ENCODE peak calls at places on chromosomes 7 and 10, in five cellular contexts. P is HFF-Myc, G is NCI-H82, E is HFFc6, V is cardiac fibroblast. O is an unnamed sample.
A peak's percentile ranks its signal among the peaks of the same experiment; 100 is the strongest.

GRCh38 chr7:117834983-117835664 is 38.1 kb downstream of the CTTNBP2 start:
- DNase-seq in P (no peak), G (no peak), E (no peak), V (no peak), O (no peak)

GRCh38 chr10:122981066-122981464 is 864 bp downstream of the PSTK start:
- DNase-seq in P (no peak), G (peak; percentile 64), E (peak; percentile 60), V (peak; percentile 55), O (peak; percentile 83)

GRCh38 chr7:67916571-67916970 is 919.9 kb downstream of the TYW1 start:
- DNase-seq in P (no peak), G (no peak), E (no peak), V (no peak), O (no peak)

GRCh38 chr10:113648478-113648877 is 15.4 kb downstream of the NRAP start:
- DNase-seq in P (no peak), G (no peak), E (no peak), V (no peak), O (no peak)

GRCh38 chr10:46077141-46077554 is 31.1 kb upstream of the MSMB start:
- DNase-seq in P (no peak), G (no peak), E (no peak), V (peak; percentile 22), O (no peak)

GRCh38 chr7:5703572-5704533 is 77.6 kb downstream of the RNF216 start:
- DNase-seq in P (no peak), G (no peak), E (no peak), V (no peak), O (no peak)

GRCh38 chr10:17216217-17216900 is 11.7 kb upstream of the VIM start:
- DNase-seq in P (peak; percentile 99), G (no peak), E (peak; percentile 100), V (peak; percentile 98), O (peak; percentile 100)

GRCh38 chr7:132276986-132277716 is 299.1 kb downstream of the PLXNA4 start:
- DNase-seq in P (peak; percentile 31), G (peak; percentile 96), E (peak; percentile 21), V (no peak), O (peak; percentile 50)

GRCh38 chr10:126731613-126731995 is 61.1 kb upstream of the C10orf90 start:
- DNase-seq in P (no peak), G (no peak), E (no peak), V (peak; percentile 34), O (no peak)

GRCh38 chr7:24974026-24974832 is 5.7 kb downstream of the OSBPL3 start:
- DNase-seq in P (no peak), G (no peak), E (no peak), V (no peak), O (no peak)

GRCh38 chr10:95445223-95445836 is 115.8 kb downstream of the SORBS1 start:
- DNase-seq in P (peak; percentile 38), G (no peak), E (peak; percentile 57), V (peak; percentile 85), O (peak; percentile 65)

GRCh38 chr7:1938788-1939433 is 268.8 kb downstream of the ELFN1 start:
- DNase-seq in P (no peak), G (no peak), E (no peak), V (no peak), O (no peak)

GRCh38 chr7:38463277-38464224 is 167.6 kb downstream of the AMPH start:
- DNase-seq in P (peak; percentile 26), G (no peak), E (no peak), V (peak; percentile 81), O (no peak)

GRCh38 chr7:51069411-51070083 is 247.1 kb downstream of the COBL start:
- DNase-seq in P (no peak), G (no peak), E (no peak), V (peak; percentile 9), O (no peak)

GRCh38 chr10:7533657-7534479 is 123.0 kb upstream of the SFMBT2 start:
- DNase-seq in P (no peak), G (no peak), E (no peak), V (no peak), O (no peak)

GRCh38 chr10:43255644-43256431 is 11.0 kb downstream of the RASGEF1A start:
- DNase-seq in P (no peak), G (peak; percentile 69), E (no peak), V (peak; percentile 8), O (peak; percentile 34)

GRCh38 chr10:92688927-92689662 is 660 bp upstream of the HHEX start:
- DNase-seq in P (no peak), G (peak; percentile 61), E (no peak), V (peak; percentile 44), O (no peak)

GRCh38 chr7:81333004-81333403 is 414.2 kb upstream of the SEMA3C start:
- DNase-seq in P (no peak), G (no peak), E (peak; percentile 9), V (peak; percentile 49), O (peak; percentile 2)

GRCh38 chr10:99396471-99396870 is 34.0 kb downstream of the GOT1 start:
- DNase-seq in P (no peak), G (no peak), E (peak; percentile 72), V (peak; percentile 58), O (no peak)

GRCh38 chr10:125192620-125193019 is 32.3 kb upstream of the CTBP2 start:
- DNase-seq in P (no peak), G (no peak), E (no peak), V (no peak), O (no peak)

GRCh38 chr10:17882557-17882956 is 69.2 kb upstream of the SLC39A12 start:
- DNase-seq in P (no peak), G (no peak), E (no peak), V (peak; percentile 56), O (no peak)